ENCODE peak calls at places on chromosomes 7 and 10, in ten cellular contexts. P is HFF-Myc, N is fibroblast of lung, Z is brain microvascular endothelial cell, C is GM06990, G is mucosa of descending colon, A is cardiac fibroblast, L is PC-3, I is HFFc6, Q is left lung. H is an unnamed sample.

GRCh38 chr10:11012476-11012875 is 5.2 kb upstream of the CELF2 start:
- DNase-seq in P (no peak), N (no peak), Z (no peak), C (no peak), G (no peak), A (no peak), L (no peak), I (no peak), Q (peak), H (no peak)

GRCh38 chr10:43375401-43376020 is 4.1 kb downstream of the FXYD4 start:
- DNase-seq in P (no peak), N (no peak), Z (no peak), C (no peak), G (peak), A (no peak), L (no peak), I (no peak), Q (peak), H (no peak)

GRCh38 chr10:76311752-76312699 is 880.6 kb downstream of the LRMDA start:
- DNase-seq in P (no peak), N (no peak), Z (no peak), C (no peak), G (no peak), A (peak), L (peak), I (peak), Q (no peak), H (peak)

GRCh38 chr10:132687893-132688579 is 97.9 kb downstream of the NKX6-2 start:
- DNase-seq in P (no peak), N (no peak), Z (no peak), C (no peak), G (peak), A (no peak), L (no peak), I (no peak), Q (peak), H (no peak)

GRCh38 chr10:69179089-69179742 is 818 bp upstream of the SUPV3L1 start:
- DNase-seq in P (no peak), N (no peak), Z (no peak), C (no peak), G (peak), A (no peak), L (no peak), I (no peak), Q (no peak), H (no peak)

GRCh38 chr7:51802698-51803097 is 486.1 kb upstream of the COBL start:
- DNase-seq in P (no peak), N (no peak), Z (no peak), C (no peak), G (no peak), A (no peak), L (no peak), I (no peak), Q (no peak), H (no peak)

GRCh38 chr10:102669206-102670064 is 25.2 kb downstream of the TRIM8 start:
- DNase-seq in P (no peak), N (peak), Z (no peak), C (no peak), G (no peak), A (no peak), L (peak), I (peak), Q (peak), H (peak)

GRCh38 chr10:4450981-4451501 is 375.0 kb upstream of the AKR1E2 start:
- DNase-seq in P (peak), N (peak), Z (no peak), C (no peak), G (no peak), A (peak), L (no peak), I (peak), Q (no peak), H (peak)

GRCh38 chr10:117980216-117980615 is 66.5 kb downstream of the RAB11FIP2 start:
- DNase-seq in P (no peak), N (peak), Z (peak), C (no peak), G (no peak), A (peak), L (peak), I (peak), Q (no peak), H (peak)

GRCh38 chr7:3174515-3175318 is 126.3 kb upstream of the SDK1 start:
- DNase-seq in P (no peak), N (no peak), Z (no peak), C (no peak), G (no peak), A (no peak), L (no peak), I (no peak), Q (no peak), H (no peak)

GRCh38 chr10:856405-857157 is 74.9 kb downstream of the LARP4B start:
- DNase-seq in P (no peak), N (no peak), Z (no peak), C (no peak), G (no peak), A (no peak), L (no peak), I (no peak), Q (no peak), H (no peak)

GRCh38 chr7:78232806-78233205 is 434.2 kb downstream of the PHTF2 start:
- DNase-seq in P (peak), N (peak), Z (no peak), C (no peak), G (no peak), A (no peak), L (no peak), I (peak), Q (no peak), H (peak)

GRCh38 chr10:9228770-9229169 is 1174.3 kb downstream of the GATA3 start:
- DNase-seq in P (no peak), N (peak), Z (no peak), C (no peak), G (no peak), A (no peak), L (peak), I (peak), Q (no peak), H (peak)

GRCh38 chr7:27161721-27162547 is 3.4 kb downstream of the HOXA9 start:
- DNase-seq in P (no peak), N (no peak), Z (no peak), C (no peak), G (peak), A (no peak), L (peak), I (no peak), Q (peak), H (no peak)

GRCh38 chr10:94076325-94076841 is 82.7 kb downstream of the PLCE1 start:
- DNase-seq in P (no peak), N (peak), Z (peak), C (no peak), G (no peak), A (peak), L (peak), I (peak), Q (no peak), H (peak)

GRCh38 chr10:59702347-59702746 is 7.3 kb downstream of the SLC16A9 start:
- DNase-seq in P (no peak), N (no peak), Z (no peak), C (no peak), G (no peak), A (no peak), L (peak), I (no peak), Q (no peak), H (peak)

GRCh38 chr10:29849434-29849833 is 210.0 kb downstream of the JCAD start:
- DNase-seq in P (peak), N (peak), Z (peak), C (no peak), G (no peak), A (peak), L (peak), I (peak), Q (no peak), H (no peak)

GRCh38 chr7:49279886-49280285 is 355.5 kb downstream of the CDC14C start:
- DNase-seq in P (no peak), N (no peak), Z (no peak), C (no peak), G (no peak), A (no peak), L (no peak), I (no peak), Q (no peak), H (no peak)

GRCh38 chr10:22379059-22379458 is 33.8 kb downstream of the SPAG6 start:
- DNase-seq in P (no peak), N (no peak), Z (no peak), C (peak), G (no peak), A (no peak), L (no peak), I (no peak), Q (no peak), H (no peak)

GRCh38 chr10:124532106-124532641 is 70.6 kb downstream of the LHPP start:
- DNase-seq in P (no peak), N (no peak), Z (no peak), C (no peak), G (peak), A (no peak), L (peak), I (peak), Q (no peak), H (peak)

GRCh38 chr10:805635-806305 is 116.3 kb upstream of the DIP2C start:
- DNase-seq in P (no peak), N (no peak), Z (no peak), C (no peak), G (no peak), A (no peak), L (no peak), I (no peak), Q (no peak), H (no peak)

GRCh38 chr7:157515342-157516041 is 178.7 kb downstream of the DNAJB6 start:
- DNase-seq in P (no peak), N (no peak), Z (no peak), C (no peak), G (no peak), A (no peak), L (no peak), I (no peak), Q (peak), H (no peak)

GRCh38 chr7:79876769-79877362 is 257.8 kb upstream of the GNAI1 start:
- DNase-seq in P (peak), N (peak), Z (peak), C (no peak), G (no peak), A (peak), L (peak), I (peak), Q (no peak), H (peak)

GRCh38 chr10:101780818-101781654 is 2.2 kb downstream of the NPM3 start:
- DNase-seq in P (no peak), N (peak), Z (peak), C (peak), G (peak), A (peak), L (peak), I (peak), Q (peak), H (peak)

GRCh38 chr10:70715853-70716795 is 43.8 kb downstream of the ADAMTS14 start:
- DNase-seq in P (peak), N (peak), Z (peak), C (no peak), G (no peak), A (peak), L (peak), I (peak), Q (no peak), H (no peak)

GRCh38 chr7:77735457-77735856 is 39.2 kb downstream of the RSBN1L start:
- DNase-seq in P (no peak), N (no peak), Z (no peak), C (no peak), G (no peak), A (no peak), L (no peak), I (no peak), Q (no peak), H (no peak)

GRCh38 chr7:24715661-24716479 is 41.4 kb downstream of the GSDME start:
- DNase-seq in P (peak), N (peak), Z (peak), C (peak), G (no peak), A (peak), L (peak), I (peak), Q (no peak), H (peak)
- TF ChIP-seq CTCF in P (peak), N (peak), Z (peak), C (peak), G (no peak), A (peak), L (peak), I (peak), Q (no peak), H (peak)

GRCh38 chr10:55631071-55631654 is 729.9 kb downstream of the ZWINT start:
- DNase-seq in P (no peak), N (peak), Z (peak), C (no peak), G (peak), A (peak), L (peak), I (no peak), Q (peak), H (peak)
- TF ChIP-seq CTCF in P (peak), N (peak), Z (peak), C (no peak), G (peak), A (peak), L (peak), I (no peak), Q (peak), H (peak)

GRCh38 chr7:116588641-116589594 is 64.1 kb downstream of the CAV1 start:
- DNase-seq in P (peak), N (peak), Z (peak), C (peak), G (no peak), A (peak), L (peak), I (peak), Q (no peak), H (peak)
- TF ChIP-seq CTCF in P (no peak), N (peak), Z (peak), C (peak), G (peak), A (peak), L (peak), I (peak), Q (peak), H (peak)

DNA sequence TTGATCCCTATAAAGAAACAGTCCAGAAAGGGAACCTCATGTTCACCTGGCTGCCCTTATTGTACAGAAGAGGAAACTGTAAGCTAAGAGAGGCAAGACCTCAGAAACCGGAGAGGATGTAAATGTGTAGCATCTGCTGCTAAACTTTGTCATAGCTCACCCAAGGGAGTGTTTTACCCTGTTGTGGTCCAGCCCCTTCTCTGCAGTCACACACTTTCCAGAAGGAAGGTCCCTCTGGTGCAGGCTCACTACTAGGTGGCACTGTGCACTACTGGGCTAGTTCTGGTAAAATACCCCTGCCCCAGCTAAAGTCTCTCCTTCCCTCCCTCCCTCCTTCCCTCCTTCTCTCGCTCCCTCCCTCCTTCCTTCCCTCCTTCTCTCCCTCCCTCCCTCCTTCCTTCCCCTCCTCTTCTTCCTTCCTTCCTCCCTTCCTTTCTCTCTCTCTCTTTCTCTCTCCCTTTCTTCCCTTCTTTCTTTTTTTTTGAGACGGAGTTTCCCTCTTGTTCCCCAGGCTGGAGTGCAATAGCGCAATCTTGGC is 42.5 kb upstream of the LCOR start:
- DNase-seq in P (no peak), N (no peak), Z (no peak), C (peak), G (no peak), A (no peak), L (no peak), I (no peak), Q (no peak), H (no peak)
- TF ChIP-seq CTCF in P (no peak), N (no peak), Z (no peak), C (peak), G (no peak), A (no peak), L (no peak), I (no peak), Q (no peak), H (no peak)

DNA sequence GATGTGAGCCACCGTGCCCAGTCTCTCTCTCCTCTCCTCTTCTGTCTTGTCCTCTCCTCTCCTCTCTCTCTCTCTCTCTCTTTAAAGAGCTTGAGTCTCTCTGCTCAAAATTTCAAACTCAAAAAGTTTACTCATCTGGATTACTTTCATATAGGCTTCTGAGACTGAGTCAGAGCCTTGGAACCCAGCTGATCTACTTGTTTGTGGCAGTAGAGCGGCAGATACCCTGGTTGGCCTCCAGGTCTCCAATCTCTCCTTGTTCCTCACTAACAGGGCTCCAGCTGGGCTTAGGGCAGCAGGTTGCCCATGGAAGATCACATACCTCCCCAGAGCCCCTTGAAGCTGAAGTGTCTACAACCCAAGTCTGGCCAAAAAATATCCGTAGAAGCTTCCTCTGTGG is 51.0 kb downstream of the HHEX start:
- DNase-seq in P (no peak), N (peak), Z (peak), C (no peak), G (no peak), A (no peak), L (no peak), I (peak), Q (no peak), H (peak)
- TF ChIP-seq CTCF in P (no peak), N (no peak), Z (no peak), C (no peak), G (no peak), A (no peak), L (no peak), I (peak), Q (no peak), H (no peak)

GRCh38 chr10:85547460-85548023 is 819.1 kb downstream of the GRID1 start:
- DNase-seq in P (no peak), N (no peak), Z (no peak), C (no peak), G (no peak), A (no peak), L (no peak), I (no peak), Q (no peak), H (no peak)

GRCh38 chr10:85544956-85545355 is 821.6 kb downstream of the GRID1 start:
- DNase-seq in P (no peak), N (no peak), Z (no peak), C (no peak), G (no peak), A (peak), L (no peak), I (no peak), Q (no peak), H (peak)

GRCh38 chr10:85545874-85546273 is 820.7 kb downstream of the GRID1 start:
- DNase-seq in P (no peak), N (no peak), Z (no peak), C (no peak), G (no peak), A (no peak), L (no peak), I (no peak), Q (no peak), H (no peak)

GRCh38 chr10:85542936-85543730 is 823.5 kb downstream of the GRID1 start:
- DNase-seq in P (no peak), N (no peak), Z (no peak), C (no peak), G (no peak), A (no peak), L (no peak), I (no peak), Q (no peak), H (peak)

DNA sequence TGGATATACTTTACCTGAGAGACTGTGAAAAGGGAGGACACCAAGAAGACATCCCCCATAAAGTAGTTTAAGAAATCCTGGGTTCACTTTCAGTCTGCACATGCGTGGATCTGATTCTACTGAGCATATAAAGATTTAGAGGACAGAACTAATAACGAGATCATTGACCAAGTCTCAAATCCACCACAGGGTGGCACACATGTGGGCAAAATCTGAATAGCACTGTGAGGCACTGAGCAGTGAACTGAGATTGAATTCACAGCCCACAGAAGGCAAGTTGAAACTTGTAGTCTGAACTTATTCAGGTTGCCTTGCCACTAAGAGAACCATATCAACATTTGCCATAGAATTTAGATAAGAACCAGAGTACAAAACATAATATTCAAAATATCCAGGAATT is 818.6 kb downstream of the GRID1 start:
- DNase-seq in P (peak), N (peak), Z (peak), C (peak), G (peak), A (peak), L (peak), I (no peak), Q (no peak), H (peak)
- TF ChIP-seq CTCF in P (no peak), N (peak), Z (peak), C (peak), G (peak), A (no peak), L (peak), I (peak), Q (no peak), H (peak)

GRCh38 chr7:17845197-17845547 is 95.1 kb downstream of the SNX13 start:
- DNase-seq in P (no peak), N (no peak), Z (no peak), C (no peak), G (no peak), A (no peak), L (no peak), I (no peak), Q (no peak), H (no peak)

GRCh38 chr7:17849504-17849903 is 90.8 kb downstream of the SNX13 start:
- DNase-seq in P (no peak), N (peak), Z (peak), C (no peak), G (no peak), A (peak), L (no peak), I (peak), Q (no peak), H (no peak)

GRCh38 chr7:17848516-17848915 is 91.8 kb downstream of the SNX13 start:
- DNase-seq in P (no peak), N (no peak), Z (no peak), C (no peak), G (no peak), A (no peak), L (no peak), I (no peak), Q (no peak), H (no peak)

GRCh38 chr7:17844514-17845196 is 95.6 kb downstream of the SNX13 start:
- DNase-seq in P (no peak), N (no peak), Z (no peak), C (no peak), G (no peak), A (no peak), L (peak), I (peak), Q (no peak), H (no peak)

GRCh38 chr7:17846935-17847334 is 93.4 kb downstream of the SNX13 start:
- DNase-seq in P (no peak), N (no peak), Z (no peak), C (no peak), G (no peak), A (no peak), L (no peak), I (no peak), Q (no peak), H (no peak)
- TF ChIP-seq CTCF in P (no peak), N (no peak), Z (no peak), C (no peak), G (no peak), A (no peak), L (no peak), I (no peak), Q (no peak), H (no peak)

GRCh38 chr7:24879281-24879680 is 100.7 kb downstream of the OSBPL3 start:
- DNase-seq in P (no peak), N (peak), Z (no peak), C (no peak), G (no peak), A (peak), L (no peak), I (no peak), Q (no peak), H (no peak)

GRCh38 chr7:24882989-24883631 is 96.9 kb downstream of the OSBPL3 start:
- DNase-seq in P (peak), N (peak), Z (peak), C (no peak), G (no peak), A (peak), L (peak), I (peak), Q (no peak), H (peak)

GRCh38 chr7:24880886-24881285 is 99.1 kb downstream of the OSBPL3 start:
- DNase-seq in P (no peak), N (no peak), Z (no peak), C (no peak), G (no peak), A (no peak), L (no peak), I (no peak), Q (no peak), H (no peak)

GRCh38 chr7:24883632-24884013 is 96.4 kb downstream of the OSBPL3 start:
- DNase-seq in P (no peak), N (peak), Z (no peak), C (no peak), G (no peak), A (no peak), L (no peak), I (no peak), Q (no peak), H (no peak)

GRCh38 chr7:24881622-24882021 is 98.4 kb downstream of the OSBPL3 start:
- DNase-seq in P (no peak), N (no peak), Z (no peak), C (no peak), G (no peak), A (no peak), L (peak), I (no peak), Q (no peak), H (no peak)
- TF ChIP-seq CTCF in P (peak), N (no peak), Z (peak), C (no peak), G (no peak), A (no peak), L (peak), I (peak), Q (no peak), H (peak)

H was measured in epithelial cell of esophagus.